ENCODE peak calls at places on chromosomes 16 and 17, in six cellular contexts. F is HT-29, Q is pulmonary artery endothelial cell, N is T-helper 17 cell, T is fibroblast of the conjunctiva, B is fibroblast of lung. L is an unnamed sample.

GRCh38 chr17:40065041-40065770 is 2.4 kb downstream of the THRA start:
- DNase-seq in Q (no peak), B (peak), F (no peak), N (no peak), T (no peak), L (no peak)

GRCh38 chr17:30226878-30227277 is 8.6 kb downstream of the SLC6A4 start:
- DNase-seq in N (no peak), T (no peak), Q (no peak), F (no peak), B (no peak), L (peak)

GRCh38 chr16:89345663-89346150 is 128.2 kb downstream of the ZNF778 start:
- DNase-seq in F (peak), Q (no peak), T (no peak), B (no peak), N (no peak), L (no peak)

GRCh38 chr16:59202463-59202862 is 468.3 kb upstream of the GOT2 start:
- DNase-seq in T (no peak), B (no peak), Q (no peak), N (no peak), F (no peak), L (no peak)

GRCh38 chr16:9469512-9469911 is 378.1 kb downstream of the HAPSTR1 start:
- DNase-seq in F (no peak), T (no peak), Q (no peak), B (no peak), N (no peak), L (no peak)

GRCh38 chr17:67280279-67280678 is 35.3 kb upstream of the HELZ start:
- DNase-seq in T (peak), Q (no peak), N (no peak), F (no peak), B (peak), L (no peak)

GRCh38 chr16:4244881-4245280 is 3.0 kb upstream of the SRL start:
- DNase-seq in T (no peak), N (no peak), B (no peak), F (no peak), Q (no peak), L (no peak)

GRCh38 chr17:59800530-59800942 is 92.2 kb downstream of the TUBD1 start:
- DNase-seq in B (peak), N (no peak), Q (no peak), T (no peak), F (no peak), L (no peak)

GRCh38 chr17:82582208-82582607 is 62.7 kb downstream of the FOXK2 start:
- DNase-seq in N (no peak), B (no peak), F (no peak), T (no peak), Q (no peak), L (no peak)

GRCh38 chr17:17669851-17670232 is 11.4 kb upstream of the RAI1 start:
- DNase-seq in Q (no peak), F (no peak), N (no peak), T (no peak), B (no peak), L (no peak)

GRCh38 chr16:26365555-26365954 is 673.8 kb downstream of the HS3ST4 start:
- DNase-seq in Q (no peak), T (no peak), N (no peak), B (no peak), F (no peak), L (no peak)

GRCh38 chr17:71287246-71287828 is 833.5 kb upstream of the SOX9 start:
- DNase-seq in F (no peak), Q (no peak), N (no peak), T (no peak), B (no peak), L (no peak)

GRCh38 chr16:56932588-56933265 is 785 bp downstream of the HERPUD1 start:
- DNase-seq in B (peak), N (peak), Q (peak), T (peak), F (peak), L (no peak)

GRCh38 chr17:50565559-50566350 is 5.2 kb downstream of the CACNA1G start:
- DNase-seq in F (peak), N (no peak), B (no peak), T (no peak), Q (no peak), L (no peak)

GRCh38 chr17:78665952-78666920 is 89.0 kb upstream of the DNAH17 start:
- DNase-seq in Q (peak), B (no peak), N (peak), T (no peak), F (peak), L (no peak)

GRCh38 chr17:39730095-39730921 is at the start of gene MIEN1:
- DNase-seq in T (peak), Q (peak), B (peak), N (peak), F (peak), L (peak)